ENCODE peak calls at places on chromosomes 5 and 9, in five cellular contexts. One of them, this sample, is unnamed.

GRCh38 chr9:121073038-121073437 is 1.7 kb upstream of the CNTRL start:
- DNase-seq in IMR-90: peak; percentile 47
- DNase-seq in kidney: no peak
- DNase-seq in fibroblast of lung: peak; percentile 89
- DNase-seq in cardiac muscle cell: no peak
- DNase-seq in this sample: peak; percentile 87

GRCh38 chr5:88230546-88231066 is 38.0 kb downstream of the TMEM161B start:
- DNase-seq in IMR-90: no peak
- DNase-seq in kidney: no peak
- DNase-seq in fibroblast of lung: no peak
- DNase-seq in cardiac muscle cell: no peak
- DNase-seq in this sample: no peak

GRCh38 chr5:159021360-159022177 is 78.1 kb downstream of the EBF1 start:
- DNase-seq in IMR-90: peak; percentile 49
- DNase-seq in kidney: no peak
- DNase-seq in fibroblast of lung: peak; percentile 94
- DNase-seq in cardiac muscle cell: no peak
- DNase-seq in this sample: peak; percentile 60

GRCh38 chr5:134025786-134026185 is 21.0 kb upstream of the VDAC1 start:
- DNase-seq in IMR-90: no peak
- DNase-seq in kidney: no peak
- DNase-seq in fibroblast of lung: no peak
- DNase-seq in cardiac muscle cell: no peak
- DNase-seq in this sample: no peak

GRCh38 chr9:89274838-89275237 is 36.2 kb upstream of the CKS2 start:
- DNase-seq in IMR-90: peak; percentile 99
- DNase-seq in kidney: no peak
- DNase-seq in fibroblast of lung: peak; percentile 95
- DNase-seq in cardiac muscle cell: no peak
- DNase-seq in this sample: peak; percentile 90

GRCh38 chr9:92723299-92723625 is 41.4 kb downstream of the BICD2 start:
- DNase-seq in IMR-90: peak; percentile 71
- DNase-seq in kidney: no peak
- DNase-seq in fibroblast of lung: peak; percentile 59
- DNase-seq in cardiac muscle cell: no peak
- DNase-seq in this sample: peak; percentile 49

GRCh38 chr9:130036099-130036498 is 6.9 kb downstream of the FNBP1 start:
- DNase-seq in IMR-90: peak; percentile 65
- DNase-seq in kidney: no peak
- DNase-seq in fibroblast of lung: peak; percentile 54
- DNase-seq in cardiac muscle cell: no peak
- DNase-seq in this sample: peak; percentile 61

GRCh38 chr9:110954822-110955291 is 83.4 kb downstream of the LPAR1 start:
- DNase-seq in IMR-90: peak; percentile 64
- DNase-seq in kidney: no peak
- DNase-seq in fibroblast of lung: peak; percentile 73
- DNase-seq in cardiac muscle cell: no peak
- DNase-seq in this sample: no peak

GRCh38 chr5:10507575-10508024 is 56.3 kb upstream of the ANKRD33B start:
- DNase-seq in IMR-90: peak; percentile 58
- DNase-seq in kidney: no peak
- DNase-seq in fibroblast of lung: peak; percentile 54
- DNase-seq in cardiac muscle cell: peak; percentile 22
- DNase-seq in this sample: peak; percentile 33

GRCh38 chr5:124199902-124200301 is 546.5 kb downstream of the ZNF608 start:
- DNase-seq in IMR-90: no peak
- DNase-seq in kidney: no peak
- DNase-seq in fibroblast of lung: no peak
- DNase-seq in cardiac muscle cell: no peak
- DNase-seq in this sample: no peak

GRCh38 chr5:30804739-30805313 is 388.7 kb upstream of the CDH6 start:
- DNase-seq in IMR-90: peak; percentile 62
- DNase-seq in kidney: no peak
- DNase-seq in fibroblast of lung: no peak
- DNase-seq in cardiac muscle cell: no peak
- DNase-seq in this sample: no peak

GRCh38 chr9:93372391-93372790 is 79.1 kb upstream of the FAM120A start:
- DNase-seq in IMR-90: no peak
- DNase-seq in kidney: no peak
- DNase-seq in fibroblast of lung: no peak
- DNase-seq in cardiac muscle cell: no peak
- DNase-seq in this sample: no peak

GRCh38 chr5:152288499-152288898 is 116.6 kb downstream of the NMUR2 start:
- DNase-seq in IMR-90: no peak
- DNase-seq in kidney: peak; percentile 63
- DNase-seq in fibroblast of lung: no peak
- DNase-seq in cardiac muscle cell: no peak
- DNase-seq in this sample: no peak

GRCh38 chr9:135745189-135745588 is 43.2 kb downstream of the KCNT1 start:
- DNase-seq in IMR-90: no peak
- DNase-seq in kidney: no peak
- DNase-seq in fibroblast of lung: no peak
- DNase-seq in cardiac muscle cell: no peak
- DNase-seq in this sample: no peak

GRCh38 chr9:79346350-79347020 is 225.3 kb upstream of the TLE4 start:
- DNase-seq in IMR-90: peak; percentile 71
- DNase-seq in kidney: no peak
- DNase-seq in fibroblast of lung: no peak
- DNase-seq in cardiac muscle cell: no peak
- DNase-seq in this sample: no peak

GRCh38 chr9:6024035-6024554 is 8.7 kb upstream of the RANBP6 start:
- DNase-seq in IMR-90: no peak
- DNase-seq in kidney: no peak
- DNase-seq in fibroblast of lung: peak; percentile 4
- DNase-seq in cardiac muscle cell: peak; percentile 21
- DNase-seq in this sample: no peak

GRCh38 chr5:13994606-13995336 is 50.3 kb upstream of the DNAH5 start:
- DNase-seq in IMR-90: peak; percentile 94
- DNase-seq in kidney: no peak
- DNase-seq in fibroblast of lung: peak; percentile 92
- DNase-seq in cardiac muscle cell: no peak
- DNase-seq in this sample: peak; percentile 15

GRCh38 chr5:172800088-172800551 is 29.1 kb upstream of the DUSP1 start:
- DNase-seq in IMR-90: peak; percentile 98
- DNase-seq in kidney: peak; percentile 77
- DNase-seq in fibroblast of lung: peak; percentile 95
- DNase-seq in cardiac muscle cell: no peak
- DNase-seq in this sample: peak; percentile 93

GRCh38 chr9:131008086-131008485 is 888 bp upstream of the LAMC3 start:
- DNase-seq in IMR-90: no peak
- DNase-seq in kidney: peak; percentile 23
- DNase-seq in fibroblast of lung: no peak
- DNase-seq in cardiac muscle cell: no peak
- DNase-seq in this sample: no peak

GRCh38 chr5:180021900-180022299 is 49.7 kb downstream of the RNF130 start:
- DNase-seq in IMR-90: no peak
- DNase-seq in kidney: no peak
- DNase-seq in fibroblast of lung: no peak
- DNase-seq in cardiac muscle cell: no peak
- DNase-seq in this sample: no peak

GRCh38 chr9:73806876-73807275 is 655.2 kb downstream of the ANXA1 start:
- DNase-seq in IMR-90: no peak
- DNase-seq in kidney: no peak
- DNase-seq in fibroblast of lung: no peak
- DNase-seq in cardiac muscle cell: peak; percentile 5
- DNase-seq in this sample: no peak

GRCh38 chr5:1967716-1968115 is 85.0 kb upstream of the IRX4 start:
- DNase-seq in IMR-90: no peak
- DNase-seq in kidney: no peak
- DNase-seq in fibroblast of lung: no peak
- DNase-seq in cardiac muscle cell: no peak
- DNase-seq in this sample: no peak

GRCh38 chr5:14326035-14326909 is 183.1 kb downstream of the TRIO start:
- DNase-seq in IMR-90: no peak
- DNase-seq in kidney: no peak
- DNase-seq in fibroblast of lung: no peak
- DNase-seq in cardiac muscle cell: peak; percentile 30
- DNase-seq in this sample: no peak

GRCh38 chr5:51208291-51208690 is 175.0 kb upstream of the ISL1 start:
- DNase-seq in IMR-90: no peak
- DNase-seq in kidney: no peak
- DNase-seq in fibroblast of lung: no peak
- DNase-seq in cardiac muscle cell: no peak
- DNase-seq in this sample: no peak

GRCh38 chr5:95669540-95669939 is 13.3 kb downstream of the SPATA9 start:
- DNase-seq in IMR-90: peak; percentile 99
- DNase-seq in kidney: peak; percentile 77
- DNase-seq in fibroblast of lung: peak; percentile 95
- DNase-seq in cardiac muscle cell: no peak
- DNase-seq in this sample: peak; percentile 92

GRCh38 chr5:142697846-142698245 is 12.0 kb upstream of the FGF1 start:
- DNase-seq in IMR-90: peak; percentile 51
- DNase-seq in kidney: no peak
- DNase-seq in fibroblast of lung: peak; percentile 61
- DNase-seq in cardiac muscle cell: peak; percentile 57
- DNase-seq in this sample: peak; percentile 56

GRCh38 chr9:137301086-137301947 is 754 bp downstream of the NRARP start:
- DNase-seq in IMR-90: peak; percentile 39
- DNase-seq in kidney: peak; percentile 85
- DNase-seq in fibroblast of lung: peak; percentile 36
- DNase-seq in cardiac muscle cell: peak; percentile 84
- DNase-seq in this sample: no peak

GRCh38 chr9:4738866-4739586 is 2.0 kb downstream of the AK3 start:
- DNase-seq in IMR-90: peak; percentile 14
- DNase-seq in kidney: no peak
- DNase-seq in fibroblast of lung: no peak
- DNase-seq in cardiac muscle cell: no peak
- DNase-seq in this sample: peak; percentile 40

GRCh38 chr5:125798311-125798710 is 624.9 kb upstream of the GRAMD2B start:
- DNase-seq in IMR-90: peak; percentile 42
- DNase-seq in kidney: no peak
- DNase-seq in fibroblast of lung: peak; percentile 65
- DNase-seq in cardiac muscle cell: peak; percentile 71
- DNase-seq in this sample: peak; percentile 72

GRCh38 chr5:106314221-106314824 is 1356.4 kb downstream of the EFNA5 start:
- DNase-seq in IMR-90: peak; percentile 17
- DNase-seq in kidney: no peak
- DNase-seq in fibroblast of lung: peak; percentile 39
- DNase-seq in cardiac muscle cell: no peak
- DNase-seq in this sample: peak; percentile 63

GRCh38 chr9:105232207-105232606 is 12.2 kb upstream of the SLC44A1 start:
- DNase-seq in IMR-90: no peak
- DNase-seq in kidney: no peak
- DNase-seq in fibroblast of lung: no peak
- DNase-seq in cardiac muscle cell: no peak
- DNase-seq in this sample: peak; percentile 82

GRCh38 chr9:112002847-112003457 is 106.3 kb downstream of the UGCG start:
- DNase-seq in IMR-90: peak; percentile 91
- DNase-seq in kidney: no peak
- DNase-seq in fibroblast of lung: peak; percentile 65
- DNase-seq in cardiac muscle cell: no peak
- DNase-seq in this sample: no peak

GRCh38 chr5:116739648-116740047 is 165.0 kb upstream of the SEMA6A start:
- DNase-seq in IMR-90: no peak
- DNase-seq in kidney: no peak
- DNase-seq in fibroblast of lung: no peak
- DNase-seq in cardiac muscle cell: no peak
- DNase-seq in this sample: no peak
- H3K4me3 ChIP-seq in IMR-90: no peak overlapping the region
- H3K4me3 ChIP-seq in kidney: no peak overlapping the region
- H3K4me3 ChIP-seq in fibroblast of lung: no peak overlapping the region
- H3K4me3 ChIP-seq in cardiac muscle cell: no peak overlapping the region
- H3K4me3 ChIP-seq in this sample: no peak overlapping the region

GRCh38 chr9:23826120-23826629 is at the start of gene ELAVL2:
- DNase-seq in IMR-90: peak; percentile 81
- DNase-seq in kidney: peak; percentile 92
- DNase-seq in fibroblast of lung: peak; percentile 91
- DNase-seq in cardiac muscle cell: peak; percentile 99
- DNase-seq in this sample: peak; percentile 85

GRCh38 chr9:23825143-23825531 is 903 bp downstream of the ELAVL2 start:
- DNase-seq in IMR-90: no peak
- DNase-seq in kidney: no peak
- DNase-seq in fibroblast of lung: no peak
- DNase-seq in cardiac muscle cell: no peak
- DNase-seq in this sample: no peak

GRCh38 chr9:23824241-23825142 is 1.5 kb downstream of the ELAVL2 start:
- DNase-seq in IMR-90: no peak
- DNase-seq in kidney: peak; percentile 66
- DNase-seq in fibroblast of lung: no peak
- DNase-seq in cardiac muscle cell: peak; percentile 81
- DNase-seq in this sample: no peak

GRCh38 chr9:23822331-23823169 is 3.5 kb downstream of the ELAVL2 start:
- DNase-seq in IMR-90: no peak
- DNase-seq in kidney: no peak
- DNase-seq in fibroblast of lung: no peak
- DNase-seq in cardiac muscle cell: no peak
- DNase-seq in this sample: no peak

GRCh38 chr9:23825700-23826099 is 340 bp downstream of the ELAVL2 start:
- DNase-seq in IMR-90: no peak
- DNase-seq in kidney: no peak
- DNase-seq in fibroblast of lung: peak; percentile 0
- DNase-seq in cardiac muscle cell: no peak
- DNase-seq in this sample: no peak
- H3K4me3 ChIP-seq in IMR-90: peak overlapping the region; percentile 24
- H3K4me3 ChIP-seq in kidney: peak overlapping the region; percentile 61
- H3K4me3 ChIP-seq in fibroblast of lung: peak overlapping the region; percentile 6
- H3K4me3 ChIP-seq in cardiac muscle cell: peak overlapping the region; percentile 51
- H3K4me3 ChIP-seq in this sample: peak overlapping the region; percentile 42

GRCh38 chr5:162272417-162272816 is 204.8 kb downstream of the GABRG2 start:
- DNase-seq in IMR-90: no peak
- DNase-seq in kidney: no peak
- DNase-seq in fibroblast of lung: no peak
- DNase-seq in cardiac muscle cell: no peak
- DNase-seq in this sample: no peak

GRCh38 chr5:162268694-162269481 is 201.3 kb downstream of the GABRG2 start:
- DNase-seq in IMR-90: no peak
- DNase-seq in kidney: no peak
- DNase-seq in fibroblast of lung: no peak
- DNase-seq in cardiac muscle cell: no peak
- DNase-seq in this sample: no peak

DNA sequence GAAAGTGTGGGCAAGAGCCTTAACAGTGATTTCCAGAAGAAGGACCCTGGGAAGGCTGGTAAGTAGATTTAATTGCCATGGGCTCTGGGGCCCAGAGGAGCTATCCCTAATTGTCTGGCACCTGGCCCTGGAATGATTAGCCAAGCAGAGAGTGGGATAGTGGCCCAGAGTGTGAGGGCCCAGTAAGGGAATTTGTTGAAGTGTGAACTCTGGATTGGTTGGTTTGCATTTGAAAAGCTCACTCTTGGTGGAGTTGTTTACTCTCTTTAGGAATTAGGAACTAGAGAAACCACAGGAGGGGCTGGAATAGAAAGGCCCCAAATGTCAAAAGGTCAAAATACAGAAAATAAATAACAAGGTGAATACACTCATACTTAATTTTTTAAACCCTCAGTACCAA is 207.1 kb downstream of the GABRG2 start:
- DNase-seq in IMR-90: no peak
- DNase-seq in kidney: no peak
- DNase-seq in fibroblast of lung: no peak
- DNase-seq in cardiac muscle cell: no peak
- DNase-seq in this sample: no peak
- H3K4me3 ChIP-seq in IMR-90: no peak overlapping the region
- H3K4me3 ChIP-seq in kidney: no peak overlapping the region
- H3K4me3 ChIP-seq in fibroblast of lung: no peak overlapping the region
- H3K4me3 ChIP-seq in cardiac muscle cell: no peak overlapping the region
- H3K4me3 ChIP-seq in this sample: no peak overlapping the region

GRCh38 chr5:141349917-141350619 is at the start of gene PCDHGB1:
- DNase-seq in IMR-90: peak; percentile 71
- DNase-seq in kidney: no peak
- DNase-seq in fibroblast of lung: peak; percentile 64
- DNase-seq in cardiac muscle cell: peak; percentile 30
- DNase-seq in this sample: peak; percentile 77
- H3K4me3 ChIP-seq in IMR-90: peak within 1 kb of the TSS; percentile 55
- H3K4me3 ChIP-seq in kidney: peak within 1 kb of the TSS; percentile 10
- H3K4me3 ChIP-seq in fibroblast of lung: peak within 1 kb of the TSS; percentile 21
- H3K4me3 ChIP-seq in cardiac muscle cell: no peak within 1 kb of the TSS
- H3K4me3 ChIP-seq in this sample: peak within 1 kb of the TSS; percentile 37